ENCODE peak calls at places on chromosomes 12 and 14, in five cellular contexts. One of them, this sample, is unnamed.

GRCh38 chr12:130838951-130839769 is at the start of gene STX2:
- DNase-seq in kidney tubule cell: peak; percentile 86
- DNase-seq in posterior cingulate gyrus: peak; percentile 95
- DNase-seq in Caki2: peak; percentile 81
- DNase-seq in activated CD8-positive, alpha-beta T cell treated with anti-CD3 and anti-CD28 coated beads, Interleukin-2, amount 10 ng/mL, durations not matched to agents 7 days and 5 days: peak; percentile 88
- DNase-seq in this sample: peak; percentile 84

GRCh38 chr12:79690606-79691298 is at the start of gene PAWR:
- DNase-seq in kidney tubule cell: peak; percentile 93
- DNase-seq in posterior cingulate gyrus: peak; percentile 21
- DNase-seq in Caki2: peak; percentile 96
- DNase-seq in activated CD8-positive, alpha-beta T cell treated with anti-CD3 and anti-CD28 coated beads, Interleukin-2, amount 10 ng/mL, durations not matched to agents 7 days and 5 days: peak; percentile 36
- DNase-seq in this sample: peak; percentile 66

GRCh38 chr12:109723311-109723791 is 9.7 kb downstream of the FAM222A start:
- DNase-seq in kidney tubule cell: no peak
- DNase-seq in posterior cingulate gyrus: peak; percentile 94
- DNase-seq in Caki2: no peak
- DNase-seq in activated CD8-positive, alpha-beta T cell treated with anti-CD3 and anti-CD28 coated beads, Interleukin-2, amount 10 ng/mL, durations not matched to agents 7 days and 5 days: no peak
- DNase-seq in this sample: no peak

GRCh38 chr12:58310368-58310767 is 369.0 kb downstream of the ATP23 start:
- DNase-seq in kidney tubule cell: no peak
- DNase-seq in posterior cingulate gyrus: no peak
- DNase-seq in Caki2: no peak
- DNase-seq in activated CD8-positive, alpha-beta T cell treated with anti-CD3 and anti-CD28 coated beads, Interleukin-2, amount 10 ng/mL, durations not matched to agents 7 days and 5 days: no peak
- DNase-seq in this sample: peak; percentile 90

GRCh38 chr12:6264402-6265037 is 46.0 kb upstream of the PLEKHG6 start:
- DNase-seq in kidney tubule cell: peak; percentile 16
- DNase-seq in posterior cingulate gyrus: no peak
- DNase-seq in Caki2: no peak
- DNase-seq in activated CD8-positive, alpha-beta T cell treated with anti-CD3 and anti-CD28 coated beads, Interleukin-2, amount 10 ng/mL, durations not matched to agents 7 days and 5 days: no peak
- DNase-seq in this sample: peak; percentile 16

GRCh38 chr14:61661471-61661988 is 33.8 kb upstream of the HIF1A start:
- DNase-seq in kidney tubule cell: no peak
- DNase-seq in posterior cingulate gyrus: no peak
- DNase-seq in Caki2: no peak
- DNase-seq in activated CD8-positive, alpha-beta T cell treated with anti-CD3 and anti-CD28 coated beads, Interleukin-2, amount 10 ng/mL, durations not matched to agents 7 days and 5 days: no peak
- DNase-seq in this sample: peak; percentile 86

GRCh38 chr12:62776997-62777396 is 158.0 kb downstream of the PPM1H start:
- DNase-seq in kidney tubule cell: no peak
- DNase-seq in posterior cingulate gyrus: no peak
- DNase-seq in Caki2: no peak
- DNase-seq in activated CD8-positive, alpha-beta T cell treated with anti-CD3 and anti-CD28 coated beads, Interleukin-2, amount 10 ng/mL, durations not matched to agents 7 days and 5 days: no peak
- DNase-seq in this sample: no peak

GRCh38 chr12:52906049-52906645 is 1.3 kb upstream of the KRT8 start:
- DNase-seq in kidney tubule cell: no peak
- DNase-seq in posterior cingulate gyrus: no peak
- DNase-seq in Caki2: no peak
- DNase-seq in activated CD8-positive, alpha-beta T cell treated with anti-CD3 and anti-CD28 coated beads, Interleukin-2, amount 10 ng/mL, durations not matched to agents 7 days and 5 days: no peak
- DNase-seq in this sample: no peak

GRCh38 chr14:29262979-29263378 is 496.4 kb downstream of the FOXG1 start:
- DNase-seq in kidney tubule cell: peak; percentile 40
- DNase-seq in posterior cingulate gyrus: no peak
- DNase-seq in Caki2: no peak
- DNase-seq in activated CD8-positive, alpha-beta T cell treated with anti-CD3 and anti-CD28 coated beads, Interleukin-2, amount 10 ng/mL, durations not matched to agents 7 days and 5 days: no peak
- DNase-seq in this sample: peak; percentile 43

GRCh38 chr12:1646908-1647669 is 18.1 kb downstream of the WNT5B start:
- DNase-seq in kidney tubule cell: no peak
- DNase-seq in posterior cingulate gyrus: no peak
- DNase-seq in Caki2: no peak
- DNase-seq in activated CD8-positive, alpha-beta T cell treated with anti-CD3 and anti-CD28 coated beads, Interleukin-2, amount 10 ng/mL, durations not matched to agents 7 days and 5 days: no peak
- DNase-seq in this sample: no peak

GRCh38 chr14:64196668-64197411 is 97.3 kb downstream of the ESR2 start:
- DNase-seq in kidney tubule cell: no peak
- DNase-seq in posterior cingulate gyrus: peak; percentile 67
- DNase-seq in Caki2: no peak
- DNase-seq in activated CD8-positive, alpha-beta T cell treated with anti-CD3 and anti-CD28 coated beads, Interleukin-2, amount 10 ng/mL, durations not matched to agents 7 days and 5 days: no peak
- DNase-seq in this sample: peak; percentile 61

GRCh38 chr14:101221549-101222160 is 318.1 kb upstream of the RTL1 start:
- DNase-seq in kidney tubule cell: no peak
- DNase-seq in posterior cingulate gyrus: no peak
- DNase-seq in Caki2: no peak
- DNase-seq in activated CD8-positive, alpha-beta T cell treated with anti-CD3 and anti-CD28 coated beads, Interleukin-2, amount 10 ng/mL, durations not matched to agents 7 days and 5 days: no peak
- DNase-seq in this sample: no peak

This sample was measured in iris pigment epithelial cell.